ENCODE peak calls at places on chromosomes 12 and 14, in ten cellular contexts. K is kidney; X is mucosa of gallbladder; I is right cardiac atrium; Q is choroid plexus epithelial cell; O is HT-29; L is psoas muscle; B is thyroid gland; W is activated CD8-positive, alpha-beta T cell treated with anti-CD3 and anti-CD28 coated beads for 36 hours; G is activated CD4-positive, CD25-positive, alpha-beta regulatory T cell. F is an unnamed sample.
A peak's percentile ranks its signal among the peaks of the same experiment; 100 is the strongest.

GRCh38 chr14:101980700-101981099 is 16.3 kb downstream of the DYNC1H1 start:
- DNase-seq in O (peak; percentile 28), I (no peak), X (peak; percentile 74), G (no peak), K (no peak), W (no peak), Q (peak; percentile 99), L (peak; percentile 69), B (peak; percentile 73), F (no peak)

GRCh38 chr12:113747048-113747447 is 219.1 kb downstream of the RBM19 start:
- DNase-seq in X (no peak), G (no peak), K (no peak), W (no peak), L (no peak), I (no peak), B (no peak), O (peak; percentile 9), Q (peak; percentile 6), F (no peak)

GRCh38 chr12:125125271-125125670 is 60.0 kb downstream of the AACS start:
- DNase-seq in W (no peak), L (no peak), K (no peak), O (peak; percentile 18), B (no peak), G (no peak), X (no peak), Q (no peak), I (no peak), F (no peak)

GRCh38 chr12:15206338-15206737 is 14.9 kb downstream of the RERG start:
- DNase-seq in X (no peak), B (no peak), Q (no peak), W (no peak), O (no peak), I (no peak), L (no peak), K (no peak), G (no peak), F (no peak)

GRCh38 chr12:52186135-52186840 is 5.5 kb downstream of the KRT80 start:
- DNase-seq in I (no peak), G (no peak), B (no peak), K (no peak), Q (peak; percentile 63), X (no peak), W (no peak), L (no peak), O (peak; percentile 79), F (no peak)

GRCh38 chr14:76666746-76667145 is 94.5 kb upstream of the VASH1 start:
- DNase-seq in G (no peak), B (no peak), L (no peak), W (no peak), I (no peak), Q (no peak), O (no peak), K (no peak), X (no peak), F (no peak)

GRCh38 chr12:125185740-125186470 is 120.7 kb downstream of the AACS start:
- DNase-seq in Q (peak; percentile 56), O (peak; percentile 39), I (peak; percentile 91), K (peak; percentile 91), X (peak; percentile 78), W (peak; percentile 52), B (peak; percentile 84), G (no peak), L (peak; percentile 65), F (peak; percentile 80)

GRCh38 chr14:31109257-31109656 is 83.1 kb upstream of the STRN3 start:
- DNase-seq in B (no peak), W (no peak), O (no peak), L (no peak), I (no peak), G (no peak), X (no peak), K (no peak), Q (no peak), F (no peak)

GRCh38 chr14:67999693-68000384 is 180.3 kb downstream of the RAD51B start:
- DNase-seq in L (no peak), X (no peak), B (no peak), W (no peak), K (no peak), I (no peak), O (no peak), G (no peak), Q (peak; percentile 67), F (no peak)

GRCh38 chr12:66627988-66628317 is 50.9 kb downstream of the GRIP1 start:
- DNase-seq in X (no peak), L (no peak), G (no peak), Q (no peak), B (no peak), W (no peak), I (no peak), O (no peak), K (no peak), F (no peak)

GRCh38 chr12:76065917-76066316 is 18.6 kb downstream of the NAP1L1 start:
- DNase-seq in Q (no peak), B (no peak), K (no peak), I (no peak), G (no peak), W (no peak), O (no peak), L (no peak), X (no peak), F (no peak)

GRCh38 chr14:51873221-51873893 is 12.9 kb downstream of the GNG2 start:
- DNase-seq in O (no peak), K (no peak), I (no peak), X (no peak), W (peak; percentile 70), Q (peak; percentile 97), L (no peak), G (no peak), B (no peak), F (no peak)

GRCh38 chr14:33932526-33933292 is 18.2 kb downstream of the EGLN3 start:
- DNase-seq in W (no peak), Q (peak; percentile 27), X (no peak), K (no peak), L (no peak), O (no peak), G (no peak), B (no peak), I (no peak), F (no peak)

GRCh38 chr12:52015393-52016081 is 8.8 kb downstream of the TAMALIN start:
- DNase-seq in I (no peak), B (no peak), W (no peak), X (no peak), L (no peak), K (no peak), Q (no peak), O (no peak), G (no peak), F (no peak)

GRCh38 chr12:3016191-3016590 is 57.0 kb downstream of the TEAD4 start:
- DNase-seq in K (no peak), L (no peak), I (peak; percentile 0), B (no peak), X (no peak), O (no peak), Q (peak; percentile 25), W (no peak), G (no peak), F (no peak)

GRCh38 chr14:68655021-68655811 is 137.7 kb downstream of the ZFP36L1 start:
- DNase-seq in W (no peak), K (peak; percentile 73), O (no peak), L (no peak), X (no peak), B (no peak), Q (no peak), G (no peak), I (no peak), F (no peak)

GRCh38 chr12:62767506-62767905 is 167.4 kb downstream of the PPM1H start:
- DNase-seq in L (no peak), O (no peak), I (no peak), K (no peak), B (no peak), W (no peak), Q (peak; percentile 26), G (no peak), X (no peak), F (no peak)

GRCh38 chr14:24874514-24875202 is 175.3 kb downstream of the STXBP6 start:
- DNase-seq in O (no peak), B (no peak), K (no peak), X (no peak), G (no peak), I (no peak), W (no peak), Q (no peak), L (no peak), F (no peak)

GRCh38 chr14:59478540-59478939 is 5.7 kb downstream of the L3HYPDH start:
- DNase-seq in L (no peak), W (no peak), K (no peak), Q (no peak), I (no peak), X (no peak), B (no peak), O (no peak), G (no peak), F (no peak)

GRCh38 chr12:59452259-59452658 is 143.6 kb upstream of the SLC16A7 start:
- DNase-seq in I (no peak), L (no peak), B (no peak), O (no peak), W (no peak), X (peak; percentile 47), K (no peak), Q (peak; percentile 65), G (no peak), F (no peak)

GRCh38 chr12:49903700-49904423 is at the start of gene FAIM2:
- DNase-seq in Q (peak; percentile 77), I (peak; percentile 91), L (peak; percentile 68), X (peak; percentile 50), B (no peak), O (no peak), K (peak; percentile 88), G (peak; percentile 16), W (peak; percentile 62), F (peak; percentile 60)

GRCh38 chr14:32258574-32258973 is 55.5 kb upstream of the RNU6-8 start:
- DNase-seq in X (no peak), L (no peak), B (no peak), Q (peak; percentile 14), G (no peak), I (no peak), K (no peak), W (no peak), O (no peak), F (no peak)

GRCh38 chr12:121748571-121749265 is 36.2 kb downstream of the TMEM120B start:
- DNase-seq in G (no peak), O (peak; percentile 48), W (no peak), Q (peak; percentile 96), X (peak; percentile 40), B (no peak), I (peak; percentile 66), L (peak; percentile 31), K (peak; percentile 88), F (no peak)

GRCh38 chr14:52790011-52790755 is 1.2 kb downstream of the GNPNAT1 start:
- DNase-seq in W (no peak), B (no peak), L (no peak), Q (no peak), K (no peak), O (peak; percentile 49), X (no peak), I (no peak), G (no peak), F (no peak)

GRCh38 chr12:62660763-62661162 is 194.1 kb downstream of the MON2 start:
- DNase-seq in W (no peak), X (no peak), G (no peak), I (no peak), O (peak; percentile 61), K (no peak), L (no peak), B (no peak), Q (peak; percentile 86), F (no peak)